ENCODE peak calls at places on chromosome 5, in six cellular contexts. One of them, this sample, is unnamed.

GRCh38 chr5:176413255-176413565 is 3.1 kb downstream of the CLTB start:
- DNase-seq in WTC11: no peak
- DNase-seq in CD4-positive, alpha-beta memory T cell: no peak
- DNase-seq in activated T-cell treated with anti-CD3 and anti-CD28 coated beads, Interleukin-2, amount 50 U/mL, for 1 hour: no peak
- DNase-seq in nephron progenitor cell: no peak
- DNase-seq in CD8-positive, alpha-beta T cell: no peak
- DNase-seq in this sample: no peak

GRCh38 chr5:66888613-66889012 is 292.4 kb downstream of the MAST4 start:
- DNase-seq in WTC11: no peak
- DNase-seq in CD4-positive, alpha-beta memory T cell: no peak
- DNase-seq in activated T-cell treated with anti-CD3 and anti-CD28 coated beads, Interleukin-2, amount 50 U/mL, for 1 hour: no peak
- DNase-seq in nephron progenitor cell: no peak
- DNase-seq in CD8-positive, alpha-beta T cell: no peak
- DNase-seq in this sample: no peak

GRCh38 chr5:1570975-1571374 is 47.2 kb upstream of the LPCAT1 start:
- DNase-seq in WTC11: no peak
- DNase-seq in CD4-positive, alpha-beta memory T cell: no peak
- DNase-seq in activated T-cell treated with anti-CD3 and anti-CD28 coated beads, Interleukin-2, amount 50 U/mL, for 1 hour: no peak
- DNase-seq in nephron progenitor cell: no peak
- DNase-seq in CD8-positive, alpha-beta T cell: no peak
- DNase-seq in this sample: no peak

GRCh38 chr5:141778683-141779082 is 96.7 kb upstream of the ARAP3 start:
- DNase-seq in WTC11: no peak
- DNase-seq in CD4-positive, alpha-beta memory T cell: no peak
- DNase-seq in activated T-cell treated with anti-CD3 and anti-CD28 coated beads, Interleukin-2, amount 50 U/mL, for 1 hour: no peak
- DNase-seq in nephron progenitor cell: no peak
- DNase-seq in CD8-positive, alpha-beta T cell: no peak
- DNase-seq in this sample: no peak

GRCh38 chr5:160508780-160509361 is 87.2 kb downstream of the PTTG1 start:
- DNase-seq in WTC11: peak
- DNase-seq in CD4-positive, alpha-beta memory T cell: peak
- DNase-seq in activated T-cell treated with anti-CD3 and anti-CD28 coated beads, Interleukin-2, amount 50 U/mL, for 1 hour: peak
- DNase-seq in nephron progenitor cell: peak
- DNase-seq in CD8-positive, alpha-beta T cell: peak
- DNase-seq in this sample: no peak

GRCh38 chr5:176726746-176727527 is 79.7 kb downstream of the TSPAN17 start:
- DNase-seq in WTC11: no peak
- DNase-seq in CD4-positive, alpha-beta memory T cell: no peak
- DNase-seq in activated T-cell treated with anti-CD3 and anti-CD28 coated beads, Interleukin-2, amount 50 U/mL, for 1 hour: no peak
- DNase-seq in nephron progenitor cell: no peak
- DNase-seq in CD8-positive, alpha-beta T cell: no peak
- DNase-seq in this sample: no peak

GRCh38 chr5:976849-977751 is 31.5 kb upstream of the NKD2 start:
- DNase-seq in WTC11: no peak
- DNase-seq in CD4-positive, alpha-beta memory T cell: no peak
- DNase-seq in activated T-cell treated with anti-CD3 and anti-CD28 coated beads, Interleukin-2, amount 50 U/mL, for 1 hour: no peak
- DNase-seq in nephron progenitor cell: no peak
- DNase-seq in CD8-positive, alpha-beta T cell: no peak
- DNase-seq in this sample: no peak

GRCh38 chr5:1368236-1368635 is 23.3 kb upstream of the CLPTM1L start:
- DNase-seq in WTC11: no peak
- DNase-seq in CD4-positive, alpha-beta memory T cell: no peak
- DNase-seq in activated T-cell treated with anti-CD3 and anti-CD28 coated beads, Interleukin-2, amount 50 U/mL, for 1 hour: no peak
- DNase-seq in nephron progenitor cell: no peak
- DNase-seq in CD8-positive, alpha-beta T cell: no peak
- DNase-seq in this sample: no peak

GRCh38 chr5:176680226-176680563 is 32.9 kb downstream of the TSPAN17 start:
- DNase-seq in WTC11: no peak
- DNase-seq in CD4-positive, alpha-beta memory T cell: no peak
- DNase-seq in activated T-cell treated with anti-CD3 and anti-CD28 coated beads, Interleukin-2, amount 50 U/mL, for 1 hour: no peak
- DNase-seq in nephron progenitor cell: peak
- DNase-seq in CD8-positive, alpha-beta T cell: no peak
- DNase-seq in this sample: no peak

GRCh38 chr5:38641003-38641402 is 84.6 kb upstream of the LIFR start:
- DNase-seq in WTC11: no peak
- DNase-seq in CD4-positive, alpha-beta memory T cell: no peak
- DNase-seq in activated T-cell treated with anti-CD3 and anti-CD28 coated beads, Interleukin-2, amount 50 U/mL, for 1 hour: no peak
- DNase-seq in nephron progenitor cell: no peak
- DNase-seq in CD8-positive, alpha-beta T cell: no peak
- DNase-seq in this sample: no peak

GRCh38 chr5:158819840-158820620 is 279.7 kb downstream of the EBF1 start:
- DNase-seq in WTC11: no peak
- DNase-seq in CD4-positive, alpha-beta memory T cell: no peak
- DNase-seq in activated T-cell treated with anti-CD3 and anti-CD28 coated beads, Interleukin-2, amount 50 U/mL, for 1 hour: no peak
- DNase-seq in nephron progenitor cell: no peak
- DNase-seq in CD8-positive, alpha-beta T cell: no peak
- DNase-seq in this sample: no peak

GRCh38 chr5:57779383-57780223 is 297.0 kb upstream of the ACTBL2 start:
- DNase-seq in WTC11: peak
- DNase-seq in CD4-positive, alpha-beta memory T cell: no peak
- DNase-seq in activated T-cell treated with anti-CD3 and anti-CD28 coated beads, Interleukin-2, amount 50 U/mL, for 1 hour: no peak
- DNase-seq in nephron progenitor cell: peak
- DNase-seq in CD8-positive, alpha-beta T cell: peak
- DNase-seq in this sample: peak

GRCh38 chr5:126624534-126624933 is 23.8 kb downstream of the PHAX start:
- DNase-seq in WTC11: no peak
- DNase-seq in CD4-positive, alpha-beta memory T cell: no peak
- DNase-seq in activated T-cell treated with anti-CD3 and anti-CD28 coated beads, Interleukin-2, amount 50 U/mL, for 1 hour: no peak
- DNase-seq in nephron progenitor cell: no peak
- DNase-seq in CD8-positive, alpha-beta T cell: no peak
- DNase-seq in this sample: no peak

GRCh38 chr5:171615201-171616001 is 170.2 kb upstream of the SMIM23 start:
- DNase-seq in WTC11: peak
- DNase-seq in CD4-positive, alpha-beta memory T cell: no peak
- DNase-seq in activated T-cell treated with anti-CD3 and anti-CD28 coated beads, Interleukin-2, amount 50 U/mL, for 1 hour: no peak
- DNase-seq in nephron progenitor cell: peak
- DNase-seq in CD8-positive, alpha-beta T cell: no peak
- DNase-seq in this sample: no peak

GRCh38 chr5:144230806-144231205 is 60.1 kb downstream of the KCTD16 start:
- DNase-seq in WTC11: no peak
- DNase-seq in CD4-positive, alpha-beta memory T cell: no peak
- DNase-seq in activated T-cell treated with anti-CD3 and anti-CD28 coated beads, Interleukin-2, amount 50 U/mL, for 1 hour: no peak
- DNase-seq in nephron progenitor cell: no peak
- DNase-seq in CD8-positive, alpha-beta T cell: no peak
- DNase-seq in this sample: no peak

GRCh38 chr5:3957658-3958057 is 362.0 kb downstream of the IRX1 start:
- DNase-seq in WTC11: no peak
- DNase-seq in CD4-positive, alpha-beta memory T cell: no peak
- DNase-seq in activated T-cell treated with anti-CD3 and anti-CD28 coated beads, Interleukin-2, amount 50 U/mL, for 1 hour: no peak
- DNase-seq in nephron progenitor cell: no peak
- DNase-seq in CD8-positive, alpha-beta T cell: no peak
- DNase-seq in this sample: no peak

GRCh38 chr5:123916331-123917121 is 404.5 kb downstream of the CSNK1G3 start:
- DNase-seq in WTC11: no peak
- DNase-seq in CD4-positive, alpha-beta memory T cell: no peak
- DNase-seq in activated T-cell treated with anti-CD3 and anti-CD28 coated beads, Interleukin-2, amount 50 U/mL, for 1 hour: no peak
- DNase-seq in nephron progenitor cell: no peak
- DNase-seq in CD8-positive, alpha-beta T cell: no peak
- DNase-seq in this sample: no peak

GRCh38 chr5:81164466-81164865 is 68.7 kb upstream of the CKMT2 start:
- DNase-seq in WTC11: no peak
- DNase-seq in CD4-positive, alpha-beta memory T cell: no peak
- DNase-seq in activated T-cell treated with anti-CD3 and anti-CD28 coated beads, Interleukin-2, amount 50 U/mL, for 1 hour: no peak
- DNase-seq in nephron progenitor cell: no peak
- DNase-seq in CD8-positive, alpha-beta T cell: no peak
- DNase-seq in this sample: no peak

GRCh38 chr5:143129910-143130703 is 273.4 kb downstream of the NR3C1 start:
- DNase-seq in WTC11: no peak
- DNase-seq in CD4-positive, alpha-beta memory T cell: no peak
- DNase-seq in activated T-cell treated with anti-CD3 and anti-CD28 coated beads, Interleukin-2, amount 50 U/mL, for 1 hour: no peak
- DNase-seq in nephron progenitor cell: no peak
- DNase-seq in CD8-positive, alpha-beta T cell: no peak
- DNase-seq in this sample: no peak

GRCh38 chr5:176818391-176819098 is 8.2 kb downstream of the UNC5A start:
- DNase-seq in WTC11: no peak
- DNase-seq in CD4-positive, alpha-beta memory T cell: peak
- DNase-seq in activated T-cell treated with anti-CD3 and anti-CD28 coated beads, Interleukin-2, amount 50 U/mL, for 1 hour: no peak
- DNase-seq in nephron progenitor cell: no peak
- DNase-seq in CD8-positive, alpha-beta T cell: no peak
- DNase-seq in this sample: no peak

This sample was measured in KG1.